ENCODE peak calls at places on chromosomes 1 and 21, in ten cellular contexts. A is breast epithelium, S is A549, K is sigmoid colon, G is astrocyte of the cerebellum, N is spleen, B is coronary artery, J is K562, F is cardiac fibroblast, P is body of pancreas. U is an unnamed sample.

GRCh38 chr1:19203440-19203839 is 6.6 kb downstream of the UBR4 start:
- DNase-seq in A (no peak), S (peak), K (peak), G (peak), N (no peak), B (no peak), J (no peak), F (peak), P (peak), U (no peak)

GRCh38 chr1:32870615-32871363 is at the start of gene FNDC5:
- DNase-seq in A (no peak), S (no peak), K (no peak), G (no peak), N (no peak), B (no peak), J (peak), F (peak), P (peak), U (peak)

GRCh38 chr1:233261206-233261605 is 34.3 kb downstream of the PCNX2 start:
- DNase-seq in A (no peak), S (peak), K (no peak), G (no peak), N (no peak), B (no peak), J (no peak), F (no peak), P (no peak), U (no peak)

GRCh38 chr1:204928671-204929486 is 58.2 kb downstream of the NFASC start:
- DNase-seq in A (no peak), S (no peak), K (peak), G (no peak), N (no peak), B (peak), J (no peak), F (no peak), P (no peak), U (no peak)

GRCh38 chr1:116738673-116739370 is 15.4 kb upstream of the CD2 start:
- DNase-seq in A (no peak), S (no peak), K (no peak), G (no peak), N (peak), B (no peak), J (no peak), F (no peak), P (no peak), U (no peak)

GRCh38 chr1:176466514-176466913 is 3.5 kb downstream of the PAPPA2 start:
- DNase-seq in A (no peak), S (peak), K (no peak), G (no peak), N (no peak), B (no peak), J (peak), F (no peak), P (no peak), U (no peak)

GRCh38 chr1:34693081-34693480 is 61.8 kb upstream of the GJB5 start:
- DNase-seq in A (no peak), S (no peak), K (no peak), G (no peak), N (no peak), B (no peak), J (no peak), F (no peak), P (no peak), U (no peak)

GRCh38 chr21:41767606-41768370 is 936 bp upstream of the RIPK4 start:
- DNase-seq in A (no peak), S (peak), K (peak), G (no peak), N (no peak), B (peak), J (no peak), F (peak), P (no peak), U (no peak)

GRCh38 chr1:245599413-245600174 is 444.8 kb downstream of the KIF26B start:
- DNase-seq in A (no peak), S (no peak), K (peak), G (peak), N (no peak), B (peak), J (no peak), F (peak), P (peak), U (no peak)

GRCh38 chr1:246876423-246876822 is 55.3 kb downstream of the AHCTF1 start:
- DNase-seq in A (no peak), S (no peak), K (no peak), G (no peak), N (no peak), B (no peak), J (no peak), F (no peak), P (no peak), U (no peak)

GRCh38 chr1:89939059-89939570 is 55.8 kb upstream of the ZNF326 start:
- DNase-seq in A (no peak), S (no peak), K (no peak), G (no peak), N (no peak), B (no peak), J (no peak), F (no peak), P (no peak), U (no peak)

GRCh38 chr1:192435704-192436103 is 118.9 kb downstream of the RGS21 start:
- DNase-seq in A (no peak), S (no peak), K (no peak), G (no peak), N (no peak), B (no peak), J (no peak), F (no peak), P (no peak), U (no peak)

GRCh38 chr1:240499012-240499411 is 112.9 kb downstream of the GREM2 start:
- DNase-seq in A (no peak), S (peak), K (no peak), G (no peak), N (no peak), B (no peak), J (no peak), F (peak), P (no peak), U (no peak)

GRCh38 chr1:46102769-46103476 is 29.5 kb downstream of the PIK3R3 start:
- DNase-seq in A (no peak), S (peak), K (no peak), G (no peak), N (no peak), B (no peak), J (no peak), F (no peak), P (no peak), U (no peak)

GRCh38 chr21:17782051-17782450 is 37.1 kb downstream of the C21orf91 start:
- DNase-seq in A (no peak), S (no peak), K (no peak), G (no peak), N (no peak), B (no peak), J (no peak), F (no peak), P (no peak), U (no peak)

GRCh38 chr21:46379691-46380090 is 55.7 kb downstream of the PCNT start:
- DNase-seq in A (no peak), S (no peak), K (no peak), G (no peak), N (no peak), B (no peak), J (no peak), F (no peak), P (no peak), U (no peak)

GRCh38 chr1:151728151-151728711 is 6.9 kb downstream of the RIIAD1 start:
- DNase-seq in A (no peak), S (no peak), K (peak), G (peak), N (no peak), B (no peak), J (no peak), F (peak), P (no peak), U (no peak)

GRCh38 chr21:46064870-46065214 is 33.1 kb upstream of the COL6A2 start:
- DNase-seq in A (peak), S (no peak), K (no peak), G (no peak), N (no peak), B (peak), J (no peak), F (no peak), P (no peak), U (no peak)

GRCh38 chr1:15952317-15953258 is 23.3 kb downstream of the ZBTB17 start:
- DNase-seq in A (no peak), S (peak), K (no peak), G (no peak), N (peak), B (no peak), J (peak), F (peak), P (no peak), U (no peak)

GRCh38 chr1:208766812-208767211 is 522.6 kb upstream of the PLXNA2 start:
- DNase-seq in A (no peak), S (no peak), K (no peak), G (no peak), N (no peak), B (no peak), J (no peak), F (no peak), P (no peak), U (no peak)

GRCh38 chr1:105838071-105838470 is 1218.4 kb upstream of the PRMT6 start:
- DNase-seq in A (no peak), S (no peak), K (no peak), G (no peak), N (no peak), B (no peak), J (no peak), F (no peak), P (no peak), U (no peak)

GRCh38 chr1:115830963-115831362 is 10.0 kb downstream of the NHLH2 start:
- DNase-seq in A (no peak), S (no peak), K (no peak), G (no peak), N (no peak), B (no peak), J (no peak), F (no peak), P (no peak), U (no peak)

GRCh38 chr1:95072117-95072516 is 634 bp downstream of the ALG14 start:
- DNase-seq in A (no peak), S (no peak), K (no peak), G (no peak), N (no peak), B (no peak), J (no peak), F (no peak), P (no peak), U (no peak)

GRCh38 chr1:115782571-115783281 is 14.2 kb upstream of the CASQ2 start:
- DNase-seq in A (no peak), S (peak), K (no peak), G (no peak), N (no peak), B (no peak), J (no peak), F (peak), P (no peak), U (no peak)

GRCh38 chr1:204612326-204612725 is 73.2 kb downstream of the LRRN2 start:
- DNase-seq in A (no peak), S (no peak), K (no peak), G (no peak), N (no peak), B (no peak), J (no peak), F (no peak), P (no peak), U (no peak)

GRCh38 chr1:18282851-18283600 is 175.4 kb downstream of the IGSF21 start:
- DNase-seq in A (no peak), S (no peak), K (no peak), G (no peak), N (no peak), B (no peak), J (no peak), F (no peak), P (no peak), U (no peak)

GRCh38 chr1:27614625-27615344 is 10.8 kb upstream of the AHDC1 start:
- DNase-seq in A (no peak), S (no peak), K (no peak), G (no peak), N (no peak), B (no peak), J (peak), F (no peak), P (no peak), U (no peak)

GRCh38 chr1:27614048-27614624 is 10.2 kb upstream of the AHDC1 start:
- DNase-seq in A (no peak), S (no peak), K (no peak), G (no peak), N (no peak), B (no peak), J (no peak), F (no peak), P (no peak), U (no peak)

GRCh38 chr1:27616441-27616840 is 12.5 kb upstream of the AHDC1 start:
- DNase-seq in A (no peak), S (no peak), K (no peak), G (no peak), N (no peak), B (no peak), J (no peak), F (no peak), P (no peak), U (no peak)

GRCh38 chr1:27617420-27617819 is 13.5 kb upstream of the AHDC1 start:
- DNase-seq in A (no peak), S (no peak), K (no peak), G (no peak), N (no peak), B (no peak), J (no peak), F (no peak), P (no peak), U (no peak)

GRCh38 chr1:27615346-27616004 is 11.5 kb upstream of the AHDC1 start:
- DNase-seq in A (no peak), S (no peak), K (no peak), G (no peak), N (no peak), B (no peak), J (peak), F (no peak), P (no peak), U (no peak)
- H3K4me3 ChIP-seq in A (no peak), S (no peak), K (no peak), G (no peak), N (no peak), B (no peak), J (peak), F (no peak), P (no peak), U (no peak)

DNA sequence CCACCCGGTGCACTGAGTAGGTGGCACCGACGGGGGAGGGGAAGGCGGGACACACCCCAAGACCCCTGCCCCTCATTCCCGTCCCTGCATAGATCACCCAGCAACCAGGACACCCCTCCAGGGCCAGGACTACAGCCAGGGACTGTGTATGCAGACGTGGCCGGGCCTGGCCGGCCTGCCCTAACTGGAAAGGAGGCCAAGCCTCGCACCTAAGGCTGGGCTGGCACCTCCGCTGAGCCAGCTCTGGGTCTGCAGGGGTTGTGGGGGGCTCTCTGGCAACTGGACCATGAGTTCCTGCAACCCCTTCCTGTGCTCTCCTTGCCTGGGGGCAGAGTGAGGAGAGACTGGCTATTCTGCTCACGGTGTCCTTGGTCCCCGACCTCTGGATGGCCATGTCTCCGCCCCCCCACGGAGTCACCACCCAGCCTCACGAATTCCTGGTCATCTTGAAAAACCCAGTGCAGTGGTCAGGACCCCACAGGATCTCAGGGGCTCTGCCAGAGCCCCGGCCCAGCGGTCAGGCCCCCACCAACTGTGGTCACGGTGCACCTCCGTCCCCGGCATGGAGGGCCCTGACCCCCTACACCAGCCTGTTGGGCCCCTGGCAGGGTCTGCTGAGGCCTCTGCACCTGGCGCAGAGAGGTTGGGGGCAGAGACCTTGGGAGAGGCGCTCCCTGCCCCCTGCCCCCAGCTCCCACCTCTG is 1.1 kb upstream of the FNDC10 start:
- DNase-seq in A (no peak), S (no peak), K (no peak), G (no peak), N (peak), B (no peak), J (no peak), F (no peak), P (no peak), U (no peak)
- H3K4me3 ChIP-seq in A (no peak), S (no peak), K (no peak), G (no peak), N (no peak), B (peak), J (no peak), F (no peak), P (no peak), U (peak)

DNA sequence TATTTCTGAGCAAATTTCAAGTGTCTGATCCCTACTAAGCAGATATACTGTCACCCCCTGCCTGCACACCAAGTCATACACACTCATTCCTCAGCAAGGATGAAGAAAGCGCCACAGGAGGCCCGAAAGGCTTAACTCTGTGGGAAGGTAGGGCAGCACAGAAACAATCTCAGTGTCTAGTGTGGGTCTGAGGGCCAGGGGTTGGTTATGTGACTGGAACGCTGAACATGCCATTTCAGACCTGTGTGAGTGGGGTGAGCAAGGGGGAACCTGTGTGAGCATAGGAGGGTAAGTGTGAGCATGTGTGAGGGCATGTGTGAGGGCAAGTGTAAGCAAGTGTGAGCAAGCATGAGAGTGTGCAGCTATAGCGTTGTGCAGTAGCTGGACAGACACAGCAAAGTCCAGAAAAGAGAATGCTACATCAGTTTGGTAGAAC is 6.2 kb downstream of the ITPKB start:
- DNase-seq in A (no peak), S (no peak), K (no peak), G (no peak), N (no peak), B (no peak), J (no peak), F (no peak), P (no peak), U (no peak)
- H3K4me3 ChIP-seq in A (no peak), S (no peak), K (peak), G (peak), N (peak), B (peak), J (no peak), F (no peak), P (no peak), U (peak)

DNA sequence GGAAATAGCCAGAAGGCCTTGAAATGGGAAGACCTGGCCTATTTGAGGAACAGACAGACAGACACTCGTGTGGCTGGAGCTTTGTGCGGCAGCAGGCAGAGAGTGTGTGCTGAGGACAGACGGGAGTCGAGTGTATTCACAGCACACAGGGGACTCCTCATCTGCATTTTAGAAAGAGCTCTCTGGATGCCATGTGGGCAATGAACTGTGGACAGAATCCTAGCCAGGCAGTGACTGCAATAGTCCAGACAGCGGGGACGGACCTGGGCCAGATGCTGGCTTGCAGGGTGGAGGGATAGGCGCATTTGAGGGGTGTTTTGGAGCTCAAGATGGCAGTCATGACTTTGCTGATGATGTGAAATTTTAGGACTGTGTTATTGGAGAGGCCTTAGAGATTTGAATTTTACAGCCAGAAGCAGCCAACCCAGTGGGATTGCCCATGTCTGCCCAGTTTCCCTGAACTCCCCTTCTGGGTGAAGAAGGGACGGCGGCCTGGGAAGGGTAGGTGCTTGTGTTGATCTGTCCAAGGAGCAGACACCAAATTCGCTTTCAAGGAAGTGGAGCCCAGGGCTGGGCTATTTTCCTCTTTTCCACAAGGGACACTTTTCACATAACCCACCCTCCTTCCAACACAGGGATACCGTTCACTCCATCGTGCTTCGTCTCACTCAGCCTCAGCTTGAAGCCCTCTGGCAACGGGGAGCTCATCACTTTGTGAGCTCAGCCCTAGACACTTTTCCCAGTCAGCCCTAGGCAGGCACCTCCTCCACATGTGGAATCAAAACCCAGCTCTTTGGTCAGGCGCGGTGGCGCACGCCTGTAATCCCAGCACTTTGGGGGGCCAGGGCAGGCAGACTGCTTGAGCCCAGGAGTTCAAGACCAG is 43.8 kb downstream of the CHAF1B start:
- DNase-seq in A (no peak), S (no peak), K (no peak), G (peak), N (no peak), B (no peak), J (no peak), F (no peak), P (no peak), U (no peak)
- H3K4me3 ChIP-seq in A (no peak), S (peak), K (no peak), G (peak), N (no peak), B (peak), J (no peak), F (peak), P (no peak), U (no peak)

GRCh38 chr1:26317143-26317542 is 615 bp upstream of the CD52 start:
- DNase-seq in A (no peak), S (no peak), K (no peak), G (no peak), N (no peak), B (no peak), J (no peak), F (no peak), P (no peak), U (no peak)
- H3K4me3 ChIP-seq in A (no peak), S (no peak), K (no peak), G (no peak), N (peak), B (no peak), J (peak), F (no peak), P (no peak), U (no peak)

DNA sequence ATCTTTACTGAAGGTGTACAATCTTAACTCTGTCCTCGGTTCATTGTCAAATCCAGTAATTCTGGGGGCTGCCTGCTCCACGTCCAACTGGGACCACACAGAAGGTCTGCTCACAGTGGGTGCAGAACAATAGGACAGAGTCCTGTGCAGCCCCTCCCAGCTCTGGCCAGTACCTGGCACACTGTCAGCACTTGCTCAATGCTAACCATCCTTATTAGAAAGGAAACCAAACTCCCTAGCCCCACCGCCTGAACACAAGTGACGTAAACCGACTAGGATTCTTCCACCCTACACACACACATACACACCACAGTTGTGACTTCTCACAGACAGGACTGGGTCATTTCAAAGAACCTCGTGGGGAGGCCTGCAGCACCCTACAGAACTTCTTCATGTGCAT is 5.2 kb downstream of the BCAR3 start:
- DNase-seq in A (no peak), S (no peak), K (no peak), G (no peak), N (no peak), B (no peak), J (no peak), F (peak), P (no peak), U (peak)
- H3K4me3 ChIP-seq in A (no peak), S (no peak), K (no peak), G (no peak), N (no peak), B (no peak), J (no peak), F (no peak), P (no peak), U (no peak)

U was measured in left ventricle myocardium inferior.